ENCODE peak calls at places on chromosomes 7 and 10, in eight cellular contexts. O, A, K, S, Z, F, X and D are unnamed samples.

GRCh38 chr7:77416621-77417371 is 647 bp upstream of the GSAP start:
- DNase-seq in O (no peak), A (no peak), K (no peak), S (no peak), Z (no peak), F (peak), X (no peak), D (no peak)

GRCh38 chr10:108060246-108060645 is 895.7 kb upstream of the SORCS1 start:
- DNase-seq in O (no peak), A (no peak), K (no peak), S (peak), Z (no peak), F (no peak), X (no peak), D (no peak)

GRCh38 chr7:20574784-20575757 is 40.4 kb upstream of the ABCB5 start:
- DNase-seq in O (no peak), A (no peak), K (no peak), S (no peak), Z (no peak), F (no peak), X (no peak), D (no peak)

GRCh38 chr10:50653758-50654157 is 30.0 kb upstream of the SGMS1 start:
- DNase-seq in O (peak), A (no peak), K (no peak), S (no peak), Z (no peak), F (no peak), X (no peak), D (no peak)

GRCh38 chr10:11610151-11610854 is 1.1 kb downstream of the USP6NL start:
- DNase-seq in O (no peak), A (no peak), K (no peak), S (peak), Z (no peak), F (no peak), X (no peak), D (peak)

GRCh38 chr7:117731455-117731854 is 141.8 kb downstream of the CTTNBP2 start:
- DNase-seq in O (no peak), A (no peak), K (no peak), S (no peak), Z (peak), F (no peak), X (no peak), D (no peak)

GRCh38 chr10:35328404-35329037 is 7.8 kb upstream of the CCNY start:
- DNase-seq in O (peak), A (no peak), K (no peak), S (peak), Z (no peak), F (no peak), X (no peak), D (no peak)

GRCh38 chr7:47901542-47901941 is 46.7 kb downstream of the PKD1L1 start:
- DNase-seq in O (no peak), A (no peak), K (peak), S (peak), Z (no peak), F (no peak), X (no peak), D (no peak)

GRCh38 chr10:107409517-107409916 is 245.0 kb upstream of the SORCS1 start:
- DNase-seq in O (peak), A (no peak), K (peak), S (peak), Z (no peak), F (no peak), X (peak), D (peak)

GRCh38 chr10:70970830-70971229 is 82.5 kb upstream of the PCBD1 start:
- DNase-seq in O (peak), A (peak), K (peak), S (no peak), Z (no peak), F (no peak), X (peak), D (no peak)

GRCh38 chr7:194257-194995 is 2.1 kb downstream of the FAM20C start:
- DNase-seq in O (peak), A (no peak), K (no peak), S (peak), Z (no peak), F (no peak), X (peak), D (no peak)

GRCh38 chr7:2266911-2267310 is 24.9 kb downstream of the NUDT1 start:
- DNase-seq in O (no peak), A (no peak), K (no peak), S (peak), Z (no peak), F (peak), X (no peak), D (no peak)

GRCh38 chr10:29862926-29863614 is 196.3 kb downstream of the JCAD start:
- DNase-seq in O (no peak), A (peak), K (peak), S (peak), Z (no peak), F (no peak), X (no peak), D (no peak)

GRCh38 chr7:32143271-32143670 is 73.1 kb upstream of the PDE1C start:
- DNase-seq in O (no peak), A (no peak), K (no peak), S (peak), Z (no peak), F (no peak), X (no peak), D (no peak)

GRCh38 chr10:683448-684071 is 5.9 kb downstream of the DIP2C start:
- DNase-seq in O (peak), A (no peak), K (peak), S (peak), Z (no peak), F (peak), X (no peak), D (no peak)

GRCh38 chr10:124282326-124282725 is 136.4 kb downstream of the OAT start:
- DNase-seq in O (no peak), A (no peak), K (no peak), S (no peak), Z (no peak), F (no peak), X (no peak), D (no peak)

GRCh38 chr7:36112969-36113368 is 40.1 kb upstream of the EEPD1 start:
- DNase-seq in O (no peak), A (no peak), K (no peak), S (no peak), Z (no peak), F (no peak), X (no peak), D (no peak)

GRCh38 chr7:42237162-42237821 is at the start of gene GLI3:
- DNase-seq in O (peak), A (peak), K (no peak), S (peak), Z (peak), F (peak), X (peak), D (no peak)

GRCh38 chr10:104230490-104230889 is 1.7 kb downstream of the CFAP43 start:
- DNase-seq in O (no peak), A (no peak), K (no peak), S (no peak), Z (no peak), F (no peak), X (no peak), D (no peak)

GRCh38 chr10:59779656-59780521 is 26.6 kb upstream of the MRLN start:
- DNase-seq in O (no peak), A (no peak), K (no peak), S (peak), Z (no peak), F (no peak), X (no peak), D (no peak)

GRCh38 chr10:113993489-113993932 is 50.2 kb upstream of the ADRB1 start:
- DNase-seq in O (peak), A (no peak), K (no peak), S (peak), Z (no peak), F (no peak), X (peak), D (no peak)

GRCh38 chr10:11653758-11654471 is 42.5 kb upstream of the USP6NL start:
- DNase-seq in O (no peak), A (no peak), K (no peak), S (no peak), Z (no peak), F (no peak), X (no peak), D (no peak)

GRCh38 chr10:31581741-31582323 is 262.8 kb downstream of the ZEB1 start:
- DNase-seq in O (no peak), A (no peak), K (no peak), S (no peak), Z (no peak), F (no peak), X (no peak), D (no peak)

GRCh38 chr10:116849271-116850057 is at the start of gene ENO4:
- DNase-seq in O (peak), A (peak), K (peak), S (peak), Z (peak), F (peak), X (peak), D (no peak)

GRCh38 chr7:21939136-21939857 is 6.4 kb downstream of the CDCA7L start:
- DNase-seq in O (peak), A (no peak), K (peak), S (peak), Z (peak), F (no peak), X (no peak), D (no peak)

GRCh38 chr10:28875535-28876208 is 198.4 kb downstream of the BAMBI start:
- DNase-seq in O (peak), A (no peak), K (peak), S (peak), Z (no peak), F (no peak), X (peak), D (no peak)

DNA sequence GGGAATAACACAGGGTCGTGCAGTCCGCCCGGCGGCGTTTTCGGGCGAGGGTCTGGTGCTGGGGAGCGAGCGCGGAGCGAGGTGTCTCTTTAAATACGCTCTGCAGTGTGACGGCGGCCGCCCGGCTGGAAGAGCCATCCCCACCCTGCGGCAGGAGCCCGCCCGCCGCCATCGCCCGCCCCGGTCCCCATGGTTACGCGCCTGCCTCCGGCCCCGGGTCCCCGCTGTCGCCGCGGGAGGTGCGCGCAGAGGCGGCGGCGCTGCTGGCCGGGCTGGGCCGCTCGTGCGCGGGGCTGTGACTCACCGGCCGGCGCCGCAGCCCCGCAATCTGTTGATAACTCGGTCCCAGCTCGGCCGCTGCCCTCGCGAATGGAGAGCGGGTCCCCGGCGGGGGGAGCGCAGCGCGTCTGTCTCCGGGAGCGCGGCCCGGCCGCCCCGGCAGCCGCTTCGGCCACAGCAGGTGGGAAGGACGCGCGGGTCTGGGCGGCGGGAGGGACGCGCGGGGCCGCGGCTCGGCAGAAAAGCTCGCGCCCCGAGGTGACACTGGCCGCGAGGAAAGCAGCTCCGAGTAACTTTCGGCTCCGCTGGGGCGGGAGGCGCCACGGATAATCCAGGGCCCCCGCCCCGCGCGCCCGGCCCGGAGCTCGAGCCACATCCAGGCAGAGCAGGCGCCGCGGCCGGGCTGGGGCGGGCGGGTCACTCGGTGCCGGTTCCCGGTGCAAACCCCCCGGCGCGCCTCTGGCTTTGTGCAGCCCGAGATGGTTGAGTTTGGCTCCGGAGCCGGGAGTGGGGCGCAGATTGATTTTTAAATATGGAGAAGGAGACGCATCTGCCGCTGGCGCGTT is at the start of gene ADGRA1:
- DNase-seq in O (no peak), A (no peak), K (no peak), S (no peak), Z (no peak), F (no peak), X (peak), D (no peak)
- H3K4me3 ChIP-seq in O (peak), A (no peak), K (no peak), S (no peak), Z (no peak), F (peak), X (peak), D (no peak)

GRCh38 chr10:33489606-33490176 is 155.2 kb upstream of the NRP1 start:
- DNase-seq in O (no peak), A (no peak), K (no peak), S (no peak), Z (no peak), F (no peak), X (no peak), D (no peak)

GRCh38 chr10:33483124-33483794 is 148.8 kb upstream of the NRP1 start:
- DNase-seq in O (no peak), A (no peak), K (no peak), S (no peak), Z (no peak), F (no peak), X (no peak), D (no peak)

GRCh38 chr10:33485276-33485675 is 150.8 kb upstream of the NRP1 start:
- DNase-seq in O (no peak), A (no peak), K (no peak), S (no peak), Z (no peak), F (no peak), X (no peak), D (no peak)

GRCh38 chr10:33484787-33485186 is 150.3 kb upstream of the NRP1 start:
- DNase-seq in O (peak), A (no peak), K (no peak), S (peak), Z (no peak), F (no peak), X (no peak), D (no peak)

GRCh38 chr10:33487014-33487776 is 152.7 kb upstream of the NRP1 start:
- DNase-seq in O (peak), A (no peak), K (no peak), S (peak), Z (no peak), F (no peak), X (no peak), D (no peak)
- H3K4me3 ChIP-seq in O (no peak), A (no peak), K (no peak), S (no peak), Z (no peak), F (no peak), X (no peak), D (no peak)

DNA sequence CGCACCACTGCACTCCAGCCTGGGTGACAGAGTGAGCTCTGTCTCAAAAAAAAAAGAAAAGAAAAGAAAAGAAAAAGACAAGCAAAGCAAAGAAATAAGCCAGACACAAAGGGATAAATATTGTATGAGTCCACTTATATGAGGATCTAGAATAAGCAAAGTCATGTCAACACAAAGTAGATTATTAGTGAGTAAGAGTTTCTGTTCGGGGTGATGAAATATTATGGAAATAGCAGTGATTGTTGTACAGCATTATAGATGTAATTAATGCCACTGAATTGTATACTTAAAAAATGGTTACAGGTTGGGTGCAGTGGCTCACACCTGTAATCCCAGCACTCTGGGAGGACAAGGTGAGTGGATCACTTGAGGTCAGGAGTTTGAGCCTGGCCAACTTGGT is 83.2 kb downstream of the HIP1 start:
- DNase-seq in O (no peak), A (no peak), K (no peak), S (no peak), Z (no peak), F (no peak), X (no peak), D (no peak)
- H3K4me3 ChIP-seq in O (no peak), A (no peak), K (no peak), S (no peak), Z (no peak), F (no peak), X (no peak), D (no peak)

DNA sequence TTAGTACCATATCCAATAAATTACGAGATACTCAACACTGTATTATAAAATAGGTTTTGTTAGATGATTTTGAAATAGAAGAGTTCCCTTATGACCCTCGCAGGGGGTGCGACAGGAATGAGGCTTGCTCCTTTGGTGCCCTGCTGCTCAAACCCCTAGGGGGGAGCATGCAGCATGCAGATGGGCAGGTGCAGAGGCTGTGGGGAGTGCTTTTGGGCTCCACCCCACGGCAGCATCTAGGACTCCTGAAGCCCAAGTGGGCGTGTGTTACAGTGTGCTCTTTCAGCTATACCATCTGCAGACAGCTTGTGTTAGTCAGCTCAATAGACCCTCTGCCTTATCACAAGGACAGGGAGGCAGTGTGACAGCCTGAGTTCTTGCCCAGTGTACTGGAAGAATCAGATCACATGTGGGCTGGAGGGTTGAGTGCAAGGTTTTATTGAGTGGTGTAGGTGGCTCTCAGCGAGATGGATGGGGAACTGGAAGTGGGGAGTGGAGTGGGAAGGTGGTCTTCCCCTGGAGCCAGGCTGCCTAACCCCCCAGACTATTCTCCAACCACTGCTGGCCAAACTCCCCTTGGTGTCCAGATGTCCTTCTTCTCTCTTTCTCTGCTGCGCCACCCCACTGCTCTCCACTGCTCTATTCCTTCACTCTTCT is 3.1 kb upstream of the MRC1 start:
- DNase-seq in O (no peak), A (peak), K (no peak), S (no peak), Z (no peak), F (no peak), X (peak), D (peak)
- H3K4me3 ChIP-seq in O (no peak), A (no peak), K (no peak), S (no peak), Z (no peak), F (no peak), X (no peak), D (no peak)